ENCODE peak calls at places on chromosomes 4 and X, in nine cellular contexts. K is GM04504, Q is D341Med, F is M059J, V is adipocyte, A is tibial nerve, O is ovary, C is cardiac muscle cell, Y is A549. E is an unnamed sample.

GRCh38 chrX:120559799-120560198 is 963 bp downstream of the CUL4B start:
- DNase-seq in V (no peak), C (peak; percentile 13), Q (peak; percentile 17), Y (no peak), O (no peak), F (peak; percentile 33), A (no peak), K (no peak), E (no peak)

GRCh38 chrX:9885150-9885549 is 82.0 kb upstream of the CLDN34 start:
- DNase-seq in Y (peak; percentile 64), K (peak; percentile 15), F (peak; percentile 64), V (peak; percentile 79), Q (peak; percentile 74), O (peak; percentile 64), C (peak; percentile 77), A (no peak), E (peak; percentile 63)

GRCh38 chrX:150162141-150162540 is 201.0 kb upstream of the MAMLD1 start:
- DNase-seq in F (peak; percentile 82), C (no peak), V (no peak), Q (no peak), A (no peak), Y (peak; percentile 11), K (no peak), O (no peak), E (no peak)

GRCh38 chr4:73917081-73917501 is 47.9 kb downstream of the CXCL1 start:
- DNase-seq in K (peak; percentile 85), C (peak; percentile 96), O (no peak), F (peak; percentile 93), Q (no peak), V (peak; percentile 98), A (no peak), Y (peak; percentile 29), E (no peak)

GRCh38 chrX:85052636-85053343 is 49.1 kb downstream of the APOOL start:
- DNase-seq in Q (no peak), O (no peak), Y (peak; percentile 26), F (peak; percentile 71), C (peak; percentile 65), A (no peak), K (peak; percentile 44), V (peak; percentile 80), E (no peak)

GRCh38 chrX:108701633-108702032 is 34.7 kb downstream of the IRS4 start:
- DNase-seq in F (no peak), Y (no peak), K (no peak), Q (no peak), C (no peak), V (no peak), A (no peak), O (no peak), E (no peak)

GRCh38 chr4:152858934-152859333 is 77.2 kb upstream of the FHDC1 start:
- DNase-seq in V (no peak), C (no peak), F (no peak), Y (no peak), A (no peak), K (no peak), Q (no peak), O (no peak), E (no peak)

GRCh38 chr4:164779811-164780216 is 25.9 kb downstream of the SMIM31 start:
- DNase-seq in A (no peak), F (peak; percentile 54), V (peak; percentile 52), K (no peak), O (peak; percentile 43), Y (peak; percentile 35), C (peak; percentile 60), Q (peak; percentile 64), E (peak; percentile 45)

GRCh38 chr4:139857021-139857420 is 191.4 kb downstream of the MGST2 start:
- DNase-seq in O (no peak), C (no peak), F (peak; percentile 50), Y (no peak), V (no peak), A (no peak), Q (peak; percentile 82), K (no peak), E (peak; percentile 16)

GRCh38 chr4:1856920-1857699 is 1.2 kb upstream of the LETM1 start:
- DNase-seq in F (peak; percentile 38), V (peak; percentile 50), C (peak; percentile 34), Y (peak; percentile 22), A (no peak), Q (no peak), O (peak; percentile 53), K (no peak), E (peak; percentile 64)

GRCh38 chr4:86657910-86658309 is 63.8 kb downstream of the PTPN13 start:
- DNase-seq in F (no peak), O (no peak), Q (no peak), C (no peak), V (no peak), Y (no peak), A (no peak), K (no peak), E (no peak)

GRCh38 chr4:14749910-14750309 is 252.4 kb upstream of the CPEB2 start:
- DNase-seq in C (peak; percentile 26), Q (peak; percentile 30), V (peak; percentile 29), O (no peak), Y (peak; percentile 44), K (no peak), F (peak; percentile 29), A (no peak), E (no peak)

GRCh38 chr4:5373327-5373726 is 322.0 kb downstream of the STK32B start:
- DNase-seq in O (no peak), C (no peak), F (no peak), Y (no peak), K (no peak), A (no peak), V (no peak), Q (no peak), E (no peak)

GRCh38 chr4:25539241-25539640 is 116.4 kb upstream of the SLC34A2 start:
- DNase-seq in Y (no peak), C (no peak), V (no peak), F (no peak), Q (no peak), O (no peak), K (no peak), A (no peak), E (no peak)

E was measured in nephron progenitor cell.